ENCODE peak calls at places on chromosomes 13 and 19, in nine cellular contexts. One of them, this sample, is unnamed.

GRCh38 chr13:89748716-89749115 is 1598.8 kb upstream of the MIR17HG start:
- DNase-seq in T follicular helper cell: no peak
- DNase-seq in HFF-Myc: no peak
- DNase-seq in PC-9: no peak
- DNase-seq in neural progenitor cell: no peak
- DNase-seq in stimulated activated CD4-positive, alpha-beta T cell treated with anti-CD3 and anti-CD28 coated beads, Interleukin-1b, Interleukin-23, amount 100 ng/mL, for 1 hour: no peak
- DNase-seq in gastrocnemius medialis: no peak
- DNase-seq in fibroblast of gingiva: no peak
- DNase-seq in left cardiac atrium: no peak
- DNase-seq in this sample: no peak

GRCh38 chr13:38334845-38335244 is 14.8 kb upstream of the UFM1 start:
- DNase-seq in T follicular helper cell: no peak
- DNase-seq in HFF-Myc: no peak
- DNase-seq in PC-9: no peak
- DNase-seq in neural progenitor cell: no peak
- DNase-seq in stimulated activated CD4-positive, alpha-beta T cell treated with anti-CD3 and anti-CD28 coated beads, Interleukin-1b, Interleukin-23, amount 100 ng/mL, for 1 hour: no peak
- DNase-seq in gastrocnemius medialis: no peak
- DNase-seq in fibroblast of gingiva: no peak
- DNase-seq in left cardiac atrium: no peak
- DNase-seq in this sample: no peak

GRCh38 chr19:28465317-28466086 is 747.4 kb downstream of the UQCRFS1 start:
- DNase-seq in T follicular helper cell: no peak
- DNase-seq in HFF-Myc: no peak
- DNase-seq in PC-9: no peak
- DNase-seq in neural progenitor cell: no peak
- DNase-seq in stimulated activated CD4-positive, alpha-beta T cell treated with anti-CD3 and anti-CD28 coated beads, Interleukin-1b, Interleukin-23, amount 100 ng/mL, for 1 hour: no peak
- DNase-seq in gastrocnemius medialis: no peak
- DNase-seq in fibroblast of gingiva: no peak
- DNase-seq in left cardiac atrium: no peak
- DNase-seq in this sample: no peak

GRCh38 chr13:39224841-39225240 is 186.6 kb downstream of the NHLRC3 start:
- DNase-seq in T follicular helper cell: no peak
- DNase-seq in HFF-Myc: no peak
- DNase-seq in PC-9: no peak
- DNase-seq in neural progenitor cell: no peak
- DNase-seq in stimulated activated CD4-positive, alpha-beta T cell treated with anti-CD3 and anti-CD28 coated beads, Interleukin-1b, Interleukin-23, amount 100 ng/mL, for 1 hour: no peak
- DNase-seq in gastrocnemius medialis: no peak
- DNase-seq in fibroblast of gingiva: no peak
- DNase-seq in left cardiac atrium: no peak
- DNase-seq in this sample: peak; percentile 74

GRCh38 chr19:34276614-34277013 is 22.3 kb downstream of the GARRE1 start:
- DNase-seq in T follicular helper cell: no peak
- DNase-seq in HFF-Myc: no peak
- DNase-seq in PC-9: no peak
- DNase-seq in neural progenitor cell: no peak
- DNase-seq in stimulated activated CD4-positive, alpha-beta T cell treated with anti-CD3 and anti-CD28 coated beads, Interleukin-1b, Interleukin-23, amount 100 ng/mL, for 1 hour: no peak
- DNase-seq in gastrocnemius medialis: no peak
- DNase-seq in fibroblast of gingiva: no peak
- DNase-seq in left cardiac atrium: no peak
- DNase-seq in this sample: no peak

GRCh38 chr13:84609716-84610115 is 727.4 kb upstream of the SLITRK1 start:
- DNase-seq in T follicular helper cell: no peak
- DNase-seq in HFF-Myc: no peak
- DNase-seq in PC-9: no peak
- DNase-seq in neural progenitor cell: no peak
- DNase-seq in stimulated activated CD4-positive, alpha-beta T cell treated with anti-CD3 and anti-CD28 coated beads, Interleukin-1b, Interleukin-23, amount 100 ng/mL, for 1 hour: no peak
- DNase-seq in gastrocnemius medialis: no peak
- DNase-seq in fibroblast of gingiva: no peak
- DNase-seq in left cardiac atrium: no peak
- DNase-seq in this sample: peak; percentile 39

GRCh38 chr19:3061214-3062161 is 807 bp downstream of the TLE5 start:
- DNase-seq in T follicular helper cell: peak; percentile 60
- DNase-seq in HFF-Myc: no peak
- DNase-seq in PC-9: no peak
- DNase-seq in neural progenitor cell: no peak
- DNase-seq in stimulated activated CD4-positive, alpha-beta T cell treated with anti-CD3 and anti-CD28 coated beads, Interleukin-1b, Interleukin-23, amount 100 ng/mL, for 1 hour: peak; percentile 48
- DNase-seq in gastrocnemius medialis: peak; percentile 38
- DNase-seq in fibroblast of gingiva: peak; percentile 55
- DNase-seq in left cardiac atrium: peak; percentile 73
- DNase-seq in this sample: no peak

GRCh38 chr13:46172531-46172991 is 9.4 kb downstream of the LCP1 start:
- DNase-seq in T follicular helper cell: peak; percentile 51
- DNase-seq in HFF-Myc: no peak
- DNase-seq in PC-9: no peak
- DNase-seq in neural progenitor cell: no peak
- DNase-seq in stimulated activated CD4-positive, alpha-beta T cell treated with anti-CD3 and anti-CD28 coated beads, Interleukin-1b, Interleukin-23, amount 100 ng/mL, for 1 hour: no peak
- DNase-seq in gastrocnemius medialis: no peak
- DNase-seq in fibroblast of gingiva: no peak
- DNase-seq in left cardiac atrium: no peak
- DNase-seq in this sample: no peak

GRCh38 chr13:44022196-44022595 is 142.5 kb downstream of the LACC1 start:
- DNase-seq in T follicular helper cell: no peak
- DNase-seq in HFF-Myc: no peak
- DNase-seq in PC-9: peak; percentile 96
- DNase-seq in neural progenitor cell: no peak
- DNase-seq in stimulated activated CD4-positive, alpha-beta T cell treated with anti-CD3 and anti-CD28 coated beads, Interleukin-1b, Interleukin-23, amount 100 ng/mL, for 1 hour: no peak
- DNase-seq in gastrocnemius medialis: no peak
- DNase-seq in fibroblast of gingiva: no peak
- DNase-seq in left cardiac atrium: no peak
- DNase-seq in this sample: peak; percentile 41

GRCh38 chr19:48127561-48127960 is 16.9 kb upstream of the PLA2G4C start:
- DNase-seq in T follicular helper cell: no peak
- DNase-seq in HFF-Myc: no peak
- DNase-seq in PC-9: no peak
- DNase-seq in neural progenitor cell: no peak
- DNase-seq in stimulated activated CD4-positive, alpha-beta T cell treated with anti-CD3 and anti-CD28 coated beads, Interleukin-1b, Interleukin-23, amount 100 ng/mL, for 1 hour: no peak
- DNase-seq in gastrocnemius medialis: no peak
- DNase-seq in fibroblast of gingiva: no peak
- DNase-seq in left cardiac atrium: no peak
- DNase-seq in this sample: no peak

GRCh38 chr19:11540642-11541041 is 2.0 kb downstream of the CNN1 start:
- DNase-seq in T follicular helper cell: no peak
- DNase-seq in HFF-Myc: no peak
- DNase-seq in PC-9: no peak
- DNase-seq in neural progenitor cell: no peak
- DNase-seq in stimulated activated CD4-positive, alpha-beta T cell treated with anti-CD3 and anti-CD28 coated beads, Interleukin-1b, Interleukin-23, amount 100 ng/mL, for 1 hour: no peak
- DNase-seq in gastrocnemius medialis: no peak
- DNase-seq in fibroblast of gingiva: no peak
- DNase-seq in left cardiac atrium: no peak
- DNase-seq in this sample: no peak

GRCh38 chr19:4977299-4978174 is 8.6 kb downstream of the KDM4B start:
- DNase-seq in T follicular helper cell: no peak
- DNase-seq in HFF-Myc: peak; percentile 74
- DNase-seq in PC-9: no peak
- DNase-seq in neural progenitor cell: no peak
- DNase-seq in stimulated activated CD4-positive, alpha-beta T cell treated with anti-CD3 and anti-CD28 coated beads, Interleukin-1b, Interleukin-23, amount 100 ng/mL, for 1 hour: no peak
- DNase-seq in gastrocnemius medialis: peak; percentile 52
- DNase-seq in fibroblast of gingiva: peak; percentile 91
- DNase-seq in left cardiac atrium: no peak
- DNase-seq in this sample: no peak

GRCh38 chr13:108214511-108215383 is 589 bp downstream of the LIG4 start:
- DNase-seq in T follicular helper cell: peak; percentile 32
- DNase-seq in HFF-Myc: no peak
- DNase-seq in PC-9: no peak
- DNase-seq in neural progenitor cell: peak; percentile 51
- DNase-seq in stimulated activated CD4-positive, alpha-beta T cell treated with anti-CD3 and anti-CD28 coated beads, Interleukin-1b, Interleukin-23, amount 100 ng/mL, for 1 hour: no peak
- DNase-seq in gastrocnemius medialis: peak; percentile 19
- DNase-seq in fibroblast of gingiva: no peak
- DNase-seq in left cardiac atrium: peak; percentile 22
- DNase-seq in this sample: peak; percentile 19

GRCh38 chr19:47573076-47574026 is at the start of gene ZNF541:
- DNase-seq in T follicular helper cell: peak; percentile 80
- DNase-seq in HFF-Myc: no peak
- DNase-seq in PC-9: no peak
- DNase-seq in neural progenitor cell: no peak
- DNase-seq in stimulated activated CD4-positive, alpha-beta T cell treated with anti-CD3 and anti-CD28 coated beads, Interleukin-1b, Interleukin-23, amount 100 ng/mL, for 1 hour: peak; percentile 67
- DNase-seq in gastrocnemius medialis: peak; percentile 15
- DNase-seq in fibroblast of gingiva: peak; percentile 49
- DNase-seq in left cardiac atrium: peak; percentile 80
- DNase-seq in this sample: no peak

GRCh38 chr13:27921421-27921960 is 1.7 kb downstream of the PDX1 start:
- DNase-seq in T follicular helper cell: no peak
- DNase-seq in HFF-Myc: no peak
- DNase-seq in PC-9: no peak
- DNase-seq in neural progenitor cell: peak; percentile 43
- DNase-seq in stimulated activated CD4-positive, alpha-beta T cell treated with anti-CD3 and anti-CD28 coated beads, Interleukin-1b, Interleukin-23, amount 100 ng/mL, for 1 hour: no peak
- DNase-seq in gastrocnemius medialis: no peak
- DNase-seq in fibroblast of gingiva: no peak
- DNase-seq in left cardiac atrium: no peak
- DNase-seq in this sample: no peak

GRCh38 chr19:46303702-46304397 is 7.0 kb downstream of the HIF3A start:
- DNase-seq in T follicular helper cell: no peak
- DNase-seq in HFF-Myc: no peak
- DNase-seq in PC-9: peak; percentile 82
- DNase-seq in neural progenitor cell: peak; percentile 96
- DNase-seq in stimulated activated CD4-positive, alpha-beta T cell treated with anti-CD3 and anti-CD28 coated beads, Interleukin-1b, Interleukin-23, amount 100 ng/mL, for 1 hour: no peak
- DNase-seq in gastrocnemius medialis: no peak
- DNase-seq in fibroblast of gingiva: no peak
- DNase-seq in left cardiac atrium: peak; percentile 86
- DNase-seq in this sample: no peak

GRCh38 chr13:50119593-50119992 is 104.3 kb downstream of the KCNRG start:
- DNase-seq in T follicular helper cell: no peak
- DNase-seq in HFF-Myc: no peak
- DNase-seq in PC-9: no peak
- DNase-seq in neural progenitor cell: no peak
- DNase-seq in stimulated activated CD4-positive, alpha-beta T cell treated with anti-CD3 and anti-CD28 coated beads, Interleukin-1b, Interleukin-23, amount 100 ng/mL, for 1 hour: no peak
- DNase-seq in gastrocnemius medialis: no peak
- DNase-seq in fibroblast of gingiva: no peak
- DNase-seq in left cardiac atrium: no peak
- DNase-seq in this sample: no peak

GRCh38 chr13:50334944-50335343 is 319.7 kb downstream of the KCNRG start:
- DNase-seq in T follicular helper cell: no peak
- DNase-seq in HFF-Myc: no peak
- DNase-seq in PC-9: no peak
- DNase-seq in neural progenitor cell: peak; percentile 42
- DNase-seq in stimulated activated CD4-positive, alpha-beta T cell treated with anti-CD3 and anti-CD28 coated beads, Interleukin-1b, Interleukin-23, amount 100 ng/mL, for 1 hour: no peak
- DNase-seq in gastrocnemius medialis: no peak
- DNase-seq in fibroblast of gingiva: no peak
- DNase-seq in left cardiac atrium: no peak
- DNase-seq in this sample: no peak

GRCh38 chr19:48988286-48988685 is 4.8 kb downstream of the GYS1 start:
- DNase-seq in T follicular helper cell: no peak
- DNase-seq in HFF-Myc: no peak
- DNase-seq in PC-9: no peak
- DNase-seq in neural progenitor cell: no peak
- DNase-seq in stimulated activated CD4-positive, alpha-beta T cell treated with anti-CD3 and anti-CD28 coated beads, Interleukin-1b, Interleukin-23, amount 100 ng/mL, for 1 hour: no peak
- DNase-seq in gastrocnemius medialis: no peak
- DNase-seq in fibroblast of gingiva: no peak
- DNase-seq in left cardiac atrium: no peak
- DNase-seq in this sample: no peak

GRCh38 chr19:17340871-17341357 is 3.6 kb downstream of the GTPBP3 start:
- DNase-seq in T follicular helper cell: no peak
- DNase-seq in HFF-Myc: no peak
- DNase-seq in PC-9: no peak
- DNase-seq in neural progenitor cell: no peak
- DNase-seq in stimulated activated CD4-positive, alpha-beta T cell treated with anti-CD3 and anti-CD28 coated beads, Interleukin-1b, Interleukin-23, amount 100 ng/mL, for 1 hour: no peak
- DNase-seq in gastrocnemius medialis: no peak
- DNase-seq in fibroblast of gingiva: no peak
- DNase-seq in left cardiac atrium: no peak
- DNase-seq in this sample: no peak

GRCh38 chr13:20519887-20520286 is 5.8 kb downstream of the CRYL1 start:
- DNase-seq in T follicular helper cell: no peak
- DNase-seq in HFF-Myc: peak; percentile 21
- DNase-seq in PC-9: no peak
- DNase-seq in neural progenitor cell: no peak
- DNase-seq in stimulated activated CD4-positive, alpha-beta T cell treated with anti-CD3 and anti-CD28 coated beads, Interleukin-1b, Interleukin-23, amount 100 ng/mL, for 1 hour: no peak
- DNase-seq in gastrocnemius medialis: no peak
- DNase-seq in fibroblast of gingiva: peak; percentile 54
- DNase-seq in left cardiac atrium: no peak
- DNase-seq in this sample: no peak

GRCh38 chr13:111367340-111367739 is 46.9 kb downstream of the TEX29 start:
- DNase-seq in T follicular helper cell: no peak
- DNase-seq in HFF-Myc: no peak
- DNase-seq in PC-9: no peak
- DNase-seq in neural progenitor cell: no peak
- DNase-seq in stimulated activated CD4-positive, alpha-beta T cell treated with anti-CD3 and anti-CD28 coated beads, Interleukin-1b, Interleukin-23, amount 100 ng/mL, for 1 hour: no peak
- DNase-seq in gastrocnemius medialis: no peak
- DNase-seq in fibroblast of gingiva: no peak
- DNase-seq in left cardiac atrium: no peak
- DNase-seq in this sample: no peak

This sample was measured in PC-3.